ENCODE peak calls at places on chromosomes 6 and 20, in four cellular contexts. One of them, this sample, is unnamed.

GRCh38 chr6:28369463-28369862 is 19.7 kb downstream of the ZKSCAN3 start:
- DNase-seq in spleen: no peak
- DNase-seq in HFFc6: no peak
- DNase-seq in pancreas: no peak
- DNase-seq in this sample: no peak

GRCh38 chr6:68071740-68072139 is 563.3 kb upstream of the ADGRB3 start:
- DNase-seq in pancreas: no peak
- DNase-seq in HFFc6: no peak
- DNase-seq in spleen: no peak
- DNase-seq in this sample: no peak

GRCh38 chr20:38726849-38727601 is 2.7 kb downstream of the SLC32A1 start:
- DNase-seq in pancreas: no peak
- DNase-seq in spleen: no peak
- DNase-seq in HFFc6: no peak
- DNase-seq in this sample: no peak

GRCh38 chr6:87430499-87430898 is 22.7 kb downstream of the CFAP206 start:
- DNase-seq in pancreas: no peak
- DNase-seq in HFFc6: no peak
- DNase-seq in spleen: no peak
- DNase-seq in this sample: no peak

GRCh38 chr6:42393339-42393738 is 58.4 kb downstream of the TRERF1 start:
- DNase-seq in HFFc6: no peak
- DNase-seq in spleen: no peak
- DNase-seq in pancreas: no peak
- DNase-seq in this sample: no peak

GRCh38 chr20:17849901-17850673 is 118.5 kb downstream of the SNX5 start:
- DNase-seq in HFFc6: peak
- DNase-seq in pancreas: no peak
- DNase-seq in spleen: no peak
- DNase-seq in this sample: no peak

GRCh38 chr6:143976834-143977354 is 31.2 kb downstream of the PLAGL1 start:
- DNase-seq in pancreas: no peak
- DNase-seq in spleen: no peak
- DNase-seq in HFFc6: no peak
- DNase-seq in this sample: no peak

GRCh38 chr20:24669701-24670100 is 200.3 kb downstream of the SYNDIG1 start:
- DNase-seq in pancreas: no peak
- DNase-seq in spleen: peak
- DNase-seq in HFFc6: no peak
- DNase-seq in this sample: no peak

GRCh38 chr6:79570802-79571367 is 33.7 kb upstream of the LCA5 start:
- DNase-seq in HFFc6: peak
- DNase-seq in pancreas: no peak
- DNase-seq in spleen: no peak
- DNase-seq in this sample: peak

GRCh38 chr6:3137057-3137777 is 18.7 kb downstream of the BPHL start:
- DNase-seq in spleen: no peak
- DNase-seq in HFFc6: no peak
- DNase-seq in pancreas: no peak
- DNase-seq in this sample: no peak

GRCh38 chr20:9685011-9685410 is 153.9 kb downstream of the PAK5 start:
- DNase-seq in pancreas: no peak
- DNase-seq in spleen: no peak
- DNase-seq in HFFc6: no peak
- DNase-seq in this sample: no peak

This sample was measured in AML-193.